ENCODE peak calls at places on chromosome 10, in five cellular contexts. E is spleen; U is heart left ventricle; S is GM23248; R is CD4-positive, CD25-positive, alpha-beta regulatory T cell. W is an unnamed sample.
A peak's percentile ranks its signal among the peaks of the same experiment; 100 is the strongest.

GRCh38 chr10:109902992-109903947 is 20.0 kb downstream of the XPNPEP1 start:
- DNase-seq in E (no peak), U (no peak), S (peak; percentile 76), R (peak; percentile 75), W (no peak)

GRCh38 chr10:32939296-32940111 is 18.5 kb downstream of the ITGB1 start:
- DNase-seq in E (no peak), U (no peak), S (no peak), R (no peak), W (no peak)

GRCh38 chr10:9535744-9536143 is 1481.3 kb downstream of the GATA3 start:
- DNase-seq in E (no peak), U (no peak), S (no peak), R (no peak), W (no peak)

GRCh38 chr10:91634246-91634645 is 1.4 kb upstream of the PPP1R3C start:
- DNase-seq in E (no peak), U (no peak), S (no peak), R (no peak), W (no peak)

GRCh38 chr10:96122824-96123223 is 7.3 kb upstream of the ZNF518A start:
- DNase-seq in E (no peak), U (no peak), S (no peak), R (peak; percentile 31), W (no peak)

GRCh38 chr10:52082307-52082706 is 231.8 kb upstream of the DKK1 start:
- DNase-seq in E (no peak), U (no peak), S (no peak), R (no peak), W (no peak)

GRCh38 chr10:110512461-110513187 is 14.9 kb downstream of the DUSP5 start:
- DNase-seq in E (no peak), U (no peak), S (peak; percentile 91), R (peak; percentile 17), W (no peak)

GRCh38 chr10:26574783-26575182 is 122.7 kb upstream of the PDSS1 start:
- DNase-seq in E (no peak), U (no peak), S (no peak), R (peak; percentile 30), W (no peak)

GRCh38 chr10:87734987-87735827 is 75.5 kb downstream of the PAPSS2 start:
- DNase-seq in E (no peak), U (peak; percentile 40), S (peak; percentile 62), R (peak; percentile 22), W (peak; percentile 19)

DNA sequence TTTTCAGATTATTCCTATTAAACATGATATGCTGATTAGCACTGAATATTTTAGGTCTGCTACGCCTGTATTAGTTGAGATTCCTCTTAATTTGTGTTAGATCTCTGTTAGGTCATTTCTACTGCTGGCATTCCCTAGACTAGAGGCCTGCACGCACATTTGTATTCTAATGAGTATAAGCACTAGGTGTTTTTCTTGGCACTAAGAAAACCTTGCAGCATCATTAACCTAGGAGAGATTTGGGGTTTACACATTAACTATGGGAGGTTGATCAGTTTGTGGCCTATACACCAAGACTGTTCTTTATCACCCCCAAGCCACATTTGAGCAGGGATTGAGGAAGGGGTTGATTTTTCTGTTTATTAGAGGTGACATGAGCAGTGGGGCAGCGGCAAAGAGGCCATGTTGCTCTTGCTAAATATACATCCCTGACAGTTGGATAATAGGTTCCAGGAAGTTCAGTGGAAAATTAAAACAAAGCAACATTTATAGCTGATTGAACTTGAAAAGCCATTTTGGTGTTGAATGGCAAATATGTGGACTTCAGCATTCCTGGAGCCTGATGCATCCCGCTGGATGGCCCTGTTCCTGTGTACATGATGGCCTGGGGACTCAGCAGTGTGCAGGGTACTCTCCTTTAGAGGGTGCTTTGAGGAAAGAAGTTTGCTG is 65.2 kb downstream of the GBF1 start:
- DNase-seq in E (no peak), U (no peak), S (peak; percentile 68), R (no peak), W (no peak)
- H3K27ac ChIP-seq in E (no peak overlapping the region), U (peak overlapping the region; percentile 20), S (peak overlapping the region; percentile 46), R (no peak overlapping the region), W (no peak overlapping the region)

GRCh38 chr10:47046321-47047126 is 135.3 kb downstream of the PTPN20 start:
- DNase-seq in E (peak; percentile 69), U (peak; percentile 17), S (no peak), R (no peak), W (no peak)

GRCh38 chr10:47047577-47048532 is 136.6 kb downstream of the PTPN20 start:
- DNase-seq in E (peak; percentile 93), U (peak; percentile 76), S (peak; percentile 77), R (peak; percentile 60), W (peak; percentile 59)

GRCh38 chr10:47045331-47045861 is 134.2 kb downstream of the PTPN20 start:
- DNase-seq in E (peak; percentile 61), U (peak; percentile 18), S (no peak), R (no peak), W (peak; percentile 4)

GRCh38 chr10:47048533-47048905 is 137.3 kb downstream of the PTPN20 start:
- DNase-seq in E (peak; percentile 75), U (peak; percentile 30), S (peak; percentile 23), R (no peak), W (peak; percentile 12)

GRCh38 chr10:47047127-47047504 is 135.9 kb downstream of the PTPN20 start:
- DNase-seq in E (peak; percentile 45), U (peak; percentile 12), S (no peak), R (no peak), W (peak; percentile 8)
- H3K9me3 ChIP-seq in E (no peaks in the 10 kb centered on the region), U (no peaks in the 10 kb centered on the region), S (no peaks in the 10 kb centered on the region), R (no peaks in the 10 kb centered on the region), W (no peaks in the 10 kb centered on the region)

GRCh38 chr10:60921631-60922030 is 22.4 kb downstream of the RHOBTB1 start:
- DNase-seq in E (no peak), U (no peak), S (no peak), R (no peak), W (no peak)
- H3K27ac ChIP-seq in E (no peak overlapping the region), U (no peak overlapping the region), S (no peak overlapping the region), R (no peak overlapping the region), W (no peak overlapping the region)

GRCh38 chr10:38102889-38103288 is 8.8 kb downstream of the ZNF37A start:
- DNase-seq in E (no peak), U (no peak), S (peak; percentile 16), R (no peak), W (no peak)

DNA sequence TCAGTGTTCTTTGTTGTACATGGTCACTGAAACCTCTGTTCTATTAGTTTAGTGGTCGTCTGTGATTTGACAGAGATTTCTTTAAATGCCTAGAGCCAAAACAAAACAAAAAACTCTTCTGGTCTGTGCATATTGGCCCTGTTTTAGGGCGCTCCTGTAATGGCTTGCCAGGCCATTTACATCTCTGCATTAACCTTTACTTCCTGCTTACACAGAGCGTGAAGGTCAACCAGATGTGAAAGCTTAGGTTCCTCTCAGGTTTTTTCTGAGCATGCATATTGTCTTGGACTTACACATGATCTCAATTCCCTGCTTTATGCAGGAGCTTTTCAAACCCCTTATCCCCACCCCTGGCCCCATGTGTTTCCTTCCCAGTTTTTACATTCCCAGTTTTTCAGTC is 9.6 kb downstream of the ZNF37A start:
- DNase-seq in E (no peak), U (no peak), S (no peak), R (no peak), W (no peak)
- H3K9me3 ChIP-seq in E (peaks cover 100% of the 10 kb centered on the region), U (peaks cover 87% of the 10 kb centered on the region), S (peaks cover 6% of the 10 kb centered on the region), R (peaks cover 51% of the 10 kb centered on the region), W (peaks cover 86% of the 10 kb centered on the region)

GRCh38 chr10:38038932-38039245 is 28.4 kb downstream of the ZNF33A start:
- DNase-seq in E (no peak), U (no peak), S (no peak), R (no peak), W (no peak)

GRCh38 chr10:38032881-38033280 is 22.4 kb downstream of the ZNF33A start:
- DNase-seq in E (no peak), U (no peak), S (peak; percentile 28), R (no peak), W (no peak)

GRCh38 chr10:38043516-38043915 is 33.0 kb downstream of the ZNF33A start:
- DNase-seq in E (no peak), U (no peak), S (no peak), R (no peak), W (no peak)

DNA sequence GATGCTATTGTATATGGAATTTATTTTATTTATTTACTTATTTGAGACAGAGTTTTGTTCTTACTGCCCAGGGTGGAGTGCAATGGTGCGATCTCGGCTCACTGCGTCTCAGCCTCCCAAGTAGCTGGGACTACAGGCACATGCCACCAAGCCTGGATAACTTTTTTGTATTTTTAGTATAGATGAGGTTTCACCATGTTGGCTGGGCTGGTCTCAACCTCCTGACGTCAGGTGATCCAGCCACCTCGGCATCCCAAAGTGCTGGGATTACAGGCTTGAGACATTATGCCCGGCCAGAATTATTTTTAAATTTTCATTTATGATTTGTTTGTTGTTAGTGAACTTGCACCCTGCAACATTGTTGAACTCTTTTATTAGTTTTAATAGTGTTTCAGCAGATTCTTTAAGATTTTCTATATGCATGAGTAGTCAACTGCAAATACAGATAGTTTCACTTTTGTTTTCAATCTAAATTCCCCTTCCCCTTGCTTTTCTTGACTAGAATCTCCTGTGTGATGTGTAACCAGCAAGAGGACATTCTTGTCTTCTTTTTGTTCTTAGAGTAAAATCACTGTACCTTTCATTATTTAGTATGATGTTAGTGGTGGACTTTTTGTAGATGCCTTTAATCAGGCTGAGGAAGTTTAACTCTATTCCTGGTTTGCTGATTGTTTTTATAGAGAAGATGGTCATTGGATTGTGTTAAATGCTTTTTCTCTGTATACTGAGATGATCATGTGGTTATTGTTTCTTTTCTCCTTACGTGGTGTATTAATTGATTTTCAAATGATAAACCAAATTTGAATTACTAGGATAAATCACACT is 27.8 kb downstream of the ZNF33A start:
- DNase-seq in E (no peak), U (no peak), S (no peak), R (peak; percentile 52), W (no peak)
- H3K27ac ChIP-seq in E (peak overlapping the region; percentile 29), U (no peak overlapping the region), S (no peak overlapping the region), R (peak overlapping the region; percentile 70), W (no peak overlapping the region)

DNA sequence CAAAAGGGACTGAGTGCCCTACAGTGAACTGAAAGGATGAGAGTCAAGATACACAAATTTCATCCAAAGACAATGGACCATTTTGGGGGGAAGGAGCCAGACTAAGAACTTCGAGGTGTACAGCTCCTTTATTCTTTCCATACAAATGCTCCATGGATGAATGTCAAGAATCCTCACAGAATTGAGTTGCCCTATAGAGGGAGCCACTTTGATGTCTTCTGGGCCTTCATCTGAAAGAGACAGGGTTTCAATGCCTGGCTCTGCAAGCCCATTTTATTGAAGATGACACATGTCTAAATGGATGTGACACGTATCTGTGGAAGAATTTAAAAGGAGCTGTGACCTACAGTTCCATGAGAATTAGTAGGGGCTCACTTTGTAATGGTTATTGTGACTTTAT is 32.0 kb upstream of the NRG3 start:
- DNase-seq in E (no peak), U (no peak), S (no peak), R (no peak), W (no peak)
- H3K9me3 ChIP-seq in E (no peaks in the 10 kb centered on the region), U (no peaks in the 10 kb centered on the region), S (no peaks in the 10 kb centered on the region), R (no peaks in the 10 kb centered on the region), W (no peaks in the 10 kb centered on the region)

DNA sequence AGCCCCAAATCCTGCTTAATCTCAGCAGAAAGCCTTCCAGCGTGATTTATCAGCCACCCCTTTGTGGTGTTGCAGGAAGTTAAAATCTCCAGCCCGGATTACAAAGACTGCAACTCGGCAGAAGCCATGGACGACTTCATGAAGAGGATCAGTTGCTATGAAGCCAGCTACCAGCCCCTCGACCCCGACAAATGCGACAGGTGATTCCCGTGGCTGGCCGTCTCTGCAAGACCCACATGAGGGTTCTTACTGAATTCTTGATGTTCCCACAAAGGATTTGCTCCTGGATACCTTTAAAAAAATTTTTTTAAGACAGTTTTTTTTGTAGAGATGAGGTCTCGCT is 16.7 kb downstream of the PFKFB3 start:
- DNase-seq in E (no peak), U (no peak), S (no peak), R (no peak), W (no peak)
- H3K27ac ChIP-seq in E (no peak overlapping the region), U (no peak overlapping the region), S (peak overlapping the region; percentile 65), R (no peak overlapping the region), W (no peak overlapping the region)

GRCh38 chr10:4443419-4443818 is 382.6 kb upstream of the AKR1E2 start:
- DNase-seq in E (no peak), U (no peak), S (no peak), R (no peak), W (no peak)
- H3K9me3 ChIP-seq in E (peaks cover 34% of the 10 kb centered on the region), U (peaks cover 13% of the 10 kb centered on the region), S (no peaks in the 10 kb centered on the region), R (peaks cover 11% of the 10 kb centered on the region), W (no peaks in the 10 kb centered on the region)

GRCh38 chr10:103919648-103920025 is 1.7 kb upstream of the STN1 start:
- DNase-seq in E (no peak), U (no peak), S (no peak), R (peak; percentile 33), W (no peak)
- H3K27ac ChIP-seq in E (no peak overlapping the region), U (no peak overlapping the region), S (no peak overlapping the region), R (no peak overlapping the region), W (no peak overlapping the region)

W was measured in uterus.